ENCODE peak calls at places on chromosomes 16 and 17, in five cellular contexts. One of them, this sample, is unnamed.

GRCh38 chr16:29738514-29738913 is 7.3 kb downstream of the C16orf54 start:
- ATAC-seq in activated naive CD4-positive, alpha-beta T cell treated with anti-CD3 and anti-CD28 coated beads, Interleukin-2, amount 50 U/mL, for 72 hours: peak; percentile 82
- ATAC-seq in SK-N-SH treated with all-trans-retinoic acid at 6 μM for 48 hours: no peak
- ATAC-seq in aorta: no peak
- ATAC-seq in stimulated activated naive CD8-positive, alpha-beta T cell treated with anti-CD3 and anti-CD28 coated beads, Interleukin-15, amount 100 ng/mL, for 72 hours: peak; percentile 93
- ATAC-seq in this sample: no peak

GRCh38 chr17:1997146-1997586 is 28.0 kb downstream of the RTN4RL1 start:
- ATAC-seq in stimulated activated naive CD8-positive, alpha-beta T cell treated with anti-CD3 and anti-CD28 coated beads, Interleukin-15, amount 100 ng/mL, for 72 hours: no peak
- ATAC-seq in activated naive CD4-positive, alpha-beta T cell treated with anti-CD3 and anti-CD28 coated beads, Interleukin-2, amount 50 U/mL, for 72 hours: no peak
- ATAC-seq in SK-N-SH treated with all-trans-retinoic acid at 6 μM for 48 hours: no peak
- ATAC-seq in aorta: no peak
- ATAC-seq in this sample: no peak

GRCh38 chr16:65318590-65319267 is 196.9 kb upstream of the CDH11 start:
- ATAC-seq in aorta: no peak
- ATAC-seq in SK-N-SH treated with all-trans-retinoic acid at 6 μM for 48 hours: peak; percentile 38
- ATAC-seq in stimulated activated naive CD8-positive, alpha-beta T cell treated with anti-CD3 and anti-CD28 coated beads, Interleukin-15, amount 100 ng/mL, for 72 hours: no peak
- ATAC-seq in activated naive CD4-positive, alpha-beta T cell treated with anti-CD3 and anti-CD28 coated beads, Interleukin-2, amount 50 U/mL, for 72 hours: no peak
- ATAC-seq in this sample: no peak

GRCh38 chr17:77234695-77235094 is 93.9 kb downstream of the SEC14L1 start:
- ATAC-seq in SK-N-SH treated with all-trans-retinoic acid at 6 μM for 48 hours: no peak
- ATAC-seq in activated naive CD4-positive, alpha-beta T cell treated with anti-CD3 and anti-CD28 coated beads, Interleukin-2, amount 50 U/mL, for 72 hours: no peak
- ATAC-seq in aorta: no peak
- ATAC-seq in stimulated activated naive CD8-positive, alpha-beta T cell treated with anti-CD3 and anti-CD28 coated beads, Interleukin-15, amount 100 ng/mL, for 72 hours: no peak
- ATAC-seq in this sample: no peak

GRCh38 chr17:68349157-68349556 is 57.9 kb downstream of the ARSG start:
- ATAC-seq in SK-N-SH treated with all-trans-retinoic acid at 6 μM for 48 hours: no peak
- ATAC-seq in stimulated activated naive CD8-positive, alpha-beta T cell treated with anti-CD3 and anti-CD28 coated beads, Interleukin-15, amount 100 ng/mL, for 72 hours: peak; percentile 53
- ATAC-seq in aorta: no peak
- ATAC-seq in activated naive CD4-positive, alpha-beta T cell treated with anti-CD3 and anti-CD28 coated beads, Interleukin-2, amount 50 U/mL, for 72 hours: no peak
- ATAC-seq in this sample: no peak

GRCh38 chr17:49146620-49147306 is 14.2 kb downstream of the B4GALNT2 start:
- ATAC-seq in aorta: no peak
- ATAC-seq in stimulated activated naive CD8-positive, alpha-beta T cell treated with anti-CD3 and anti-CD28 coated beads, Interleukin-15, amount 100 ng/mL, for 72 hours: no peak
- ATAC-seq in SK-N-SH treated with all-trans-retinoic acid at 6 μM for 48 hours: peak; percentile 94
- ATAC-seq in activated naive CD4-positive, alpha-beta T cell treated with anti-CD3 and anti-CD28 coated beads, Interleukin-2, amount 50 U/mL, for 72 hours: no peak
- ATAC-seq in this sample: no peak

GRCh38 chr17:10809605-10810004 is 5.7 kb upstream of the TMEM238L start:
- ATAC-seq in aorta: no peak
- ATAC-seq in activated naive CD4-positive, alpha-beta T cell treated with anti-CD3 and anti-CD28 coated beads, Interleukin-2, amount 50 U/mL, for 72 hours: no peak
- ATAC-seq in stimulated activated naive CD8-positive, alpha-beta T cell treated with anti-CD3 and anti-CD28 coated beads, Interleukin-15, amount 100 ng/mL, for 72 hours: no peak
- ATAC-seq in SK-N-SH treated with all-trans-retinoic acid at 6 μM for 48 hours: no peak
- ATAC-seq in this sample: no peak

GRCh38 chr17:81043725-81044427 is 8.9 kb downstream of the BAIAP2 start:
- ATAC-seq in aorta: peak; percentile 5
- ATAC-seq in activated naive CD4-positive, alpha-beta T cell treated with anti-CD3 and anti-CD28 coated beads, Interleukin-2, amount 50 U/mL, for 72 hours: no peak
- ATAC-seq in SK-N-SH treated with all-trans-retinoic acid at 6 μM for 48 hours: peak; percentile 18
- ATAC-seq in stimulated activated naive CD8-positive, alpha-beta T cell treated with anti-CD3 and anti-CD28 coated beads, Interleukin-15, amount 100 ng/mL, for 72 hours: no peak
- ATAC-seq in this sample: peak; percentile 7

GRCh38 chr16:48435319-48435682 is 50.1 kb upstream of the SIAH1 start:
- ATAC-seq in SK-N-SH treated with all-trans-retinoic acid at 6 μM for 48 hours: no peak
- ATAC-seq in aorta: no peak
- ATAC-seq in stimulated activated naive CD8-positive, alpha-beta T cell treated with anti-CD3 and anti-CD28 coated beads, Interleukin-15, amount 100 ng/mL, for 72 hours: no peak
- ATAC-seq in activated naive CD4-positive, alpha-beta T cell treated with anti-CD3 and anti-CD28 coated beads, Interleukin-2, amount 50 U/mL, for 72 hours: no peak
- ATAC-seq in this sample: no peak

GRCh38 chr17:31566247-31566991 is 174.9 kb downstream of the RAB11FIP4 start:
- ATAC-seq in activated naive CD4-positive, alpha-beta T cell treated with anti-CD3 and anti-CD28 coated beads, Interleukin-2, amount 50 U/mL, for 72 hours: no peak
- ATAC-seq in aorta: no peak
- ATAC-seq in SK-N-SH treated with all-trans-retinoic acid at 6 μM for 48 hours: no peak
- ATAC-seq in stimulated activated naive CD8-positive, alpha-beta T cell treated with anti-CD3 and anti-CD28 coated beads, Interleukin-15, amount 100 ng/mL, for 72 hours: no peak
- ATAC-seq in this sample: no peak

GRCh38 chr17:76670020-76670707 is 26.6 kb upstream of the ST6GALNAC1 start:
- ATAC-seq in stimulated activated naive CD8-positive, alpha-beta T cell treated with anti-CD3 and anti-CD28 coated beads, Interleukin-15, amount 100 ng/mL, for 72 hours: no peak
- ATAC-seq in SK-N-SH treated with all-trans-retinoic acid at 6 μM for 48 hours: no peak
- ATAC-seq in activated naive CD4-positive, alpha-beta T cell treated with anti-CD3 and anti-CD28 coated beads, Interleukin-2, amount 50 U/mL, for 72 hours: no peak
- ATAC-seq in aorta: no peak
- ATAC-seq in this sample: no peak

GRCh38 chr17:57561072-57561861 is 183.8 kb downstream of the CCDC182 start:
- ATAC-seq in activated naive CD4-positive, alpha-beta T cell treated with anti-CD3 and anti-CD28 coated beads, Interleukin-2, amount 50 U/mL, for 72 hours: no peak
- ATAC-seq in stimulated activated naive CD8-positive, alpha-beta T cell treated with anti-CD3 and anti-CD28 coated beads, Interleukin-15, amount 100 ng/mL, for 72 hours: no peak
- ATAC-seq in SK-N-SH treated with all-trans-retinoic acid at 6 μM for 48 hours: no peak
- ATAC-seq in aorta: no peak
- ATAC-seq in this sample: no peak

GRCh38 chr17:80990921-80991644 is 558 bp upstream of the CHMP6 start:
- ATAC-seq in activated naive CD4-positive, alpha-beta T cell treated with anti-CD3 and anti-CD28 coated beads, Interleukin-2, amount 50 U/mL, for 72 hours: peak; percentile 1
- ATAC-seq in SK-N-SH treated with all-trans-retinoic acid at 6 μM for 48 hours: no peak
- ATAC-seq in aorta: no peak
- ATAC-seq in stimulated activated naive CD8-positive, alpha-beta T cell treated with anti-CD3 and anti-CD28 coated beads, Interleukin-15, amount 100 ng/mL, for 72 hours: no peak
- ATAC-seq in this sample: no peak

GRCh38 chr17:45977506-45977824 is 21.6 kb upstream of the STH start:
- ATAC-seq in SK-N-SH treated with all-trans-retinoic acid at 6 μM for 48 hours: no peak
- ATAC-seq in activated naive CD4-positive, alpha-beta T cell treated with anti-CD3 and anti-CD28 coated beads, Interleukin-2, amount 50 U/mL, for 72 hours: no peak
- ATAC-seq in aorta: no peak
- ATAC-seq in stimulated activated naive CD8-positive, alpha-beta T cell treated with anti-CD3 and anti-CD28 coated beads, Interleukin-15, amount 100 ng/mL, for 72 hours: no peak
- ATAC-seq in this sample: no peak

GRCh38 chr16:48231675-48232214 is 12.4 kb upstream of the LONP2 start:
- ATAC-seq in aorta: no peak
- ATAC-seq in stimulated activated naive CD8-positive, alpha-beta T cell treated with anti-CD3 and anti-CD28 coated beads, Interleukin-15, amount 100 ng/mL, for 72 hours: peak; percentile 86
- ATAC-seq in SK-N-SH treated with all-trans-retinoic acid at 6 μM for 48 hours: peak; percentile 92
- ATAC-seq in activated naive CD4-positive, alpha-beta T cell treated with anti-CD3 and anti-CD28 coated beads, Interleukin-2, amount 50 U/mL, for 72 hours: peak; percentile 87
- ATAC-seq in this sample: no peak

This sample was measured in gastroesophageal sphincter.